ENCODE peak calls at places on chromosomes 12 and 14, in five cellular contexts. T is GM04504, J is T-helper 22 cell, K is HS-5, H is posterior vena cava. G is an unnamed sample.

GRCh38 chr12:3042394-3042793 is 34.8 kb upstream of the TSPAN9 start:
- DNase-seq in T (no peak), J (no peak), K (no peak), H (no peak), G (no peak)

GRCh38 chr12:96078281-96078761 is 42.9 kb upstream of the LTA4H start:
- DNase-seq in T (no peak), J (no peak), K (no peak), H (peak), G (no peak)

GRCh38 chr14:99720941-99721791 is 37.1 kb downstream of the CYP46A1 start:
- DNase-seq in T (no peak), J (no peak), K (no peak), H (peak), G (no peak)

GRCh38 chr12:105253882-105254513 is 18.0 kb upstream of the APPL2 start:
- DNase-seq in T (peak), J (no peak), K (peak), H (no peak), G (no peak)

GRCh38 chr12:132151145-132151765 is 7.0 kb downstream of the NOC4L start:
- DNase-seq in T (no peak), J (no peak), K (no peak), H (peak), G (no peak)

GRCh38 chr14:97948841-97949240 is 1151.7 kb downstream of the VRK1 start:
- DNase-seq in T (no peak), J (no peak), K (no peak), H (peak), G (no peak)

GRCh38 chr12:96908170-96908675 is 1.2 kb downstream of the NEDD1 start:
- DNase-seq in T (no peak), J (no peak), K (no peak), H (no peak), G (no peak)

GRCh38 chr12:24750263-24750662 is 198.6 kb downstream of the BCAT1 start:
- DNase-seq in T (no peak), J (no peak), K (no peak), H (no peak), G (no peak)

GRCh38 chr12:80364056-80364455 is 80.0 kb upstream of the PTPRQ start:
- DNase-seq in T (no peak), J (no peak), K (no peak), H (no peak), G (no peak)

GRCh38 chr14:99539503-99539902 is 58.3 kb downstream of the CCNK start:
- DNase-seq in T (no peak), J (no peak), K (no peak), H (no peak), G (no peak)

GRCh38 chr14:44404599-44405349 is 102.3 kb downstream of the FSCB start:
- DNase-seq in T (no peak), J (no peak), K (no peak), H (no peak), G (no peak)

GRCh38 chr12:111596985-111597730 is 2.0 kb downstream of the ATXN2 start:
- DNase-seq in T (no peak), J (no peak), K (peak), H (no peak), G (peak)